ENCODE peak calls at places on chromosomes 2 and 18, in four cellular contexts. K is HepG2, T is SK-N-SH, E is GM12878. H is an unnamed sample.

GRCh38 chr2:189234991-189235390 is 55.4 kb upstream of the COL5A2 start:
- DNase-seq in K (no peak), T (no peak), E (no peak), H (no peak)

GRCh38 chr2:181573140-181573736 is 83.7 kb downstream of the CERKL start:
- DNase-seq in K (peak), T (peak), E (no peak), H (no peak)

GRCh38 chr18:49023938-49024341 is 73.2 kb upstream of the SMAD7 start:
- DNase-seq in K (no peak), T (no peak), E (no peak), H (no peak)

GRCh38 chr18:76699923-76700322 is 122.4 kb upstream of the ZNF236 start:
- DNase-seq in K (no peak), T (no peak), E (no peak), H (no peak)

GRCh38 chr2:7649461-7650228 is 732.4 kb downstream of the RNF144A start:
- DNase-seq in K (no peak), T (no peak), E (no peak), H (no peak)

GRCh38 chr2:6353669-6354068 is 512.0 kb downstream of the CMPK2 start:
- DNase-seq in K (no peak), T (no peak), E (peak), H (no peak)

GRCh38 chr2:85718006-85718391 is 23.8 kb downstream of the GNLY start:
- DNase-seq in K (no peak), T (peak), E (no peak), H (no peak)

GRCh38 chr18:51563401-51563800 is 365.9 kb upstream of the MEX3C start:
- DNase-seq in K (no peak), T (no peak), E (no peak), H (no peak)

GRCh38 chr2:44949329-44950151 is 8.0 kb downstream of the SIX3 start:
- DNase-seq in K (no peak), T (peak), E (no peak), H (no peak)

GRCh38 chr18:61400714-61401113 is 67.5 kb downstream of the CDH20 start:
- DNase-seq in K (no peak), T (no peak), E (no peak), H (no peak)

GRCh38 chr2:204665244-204665643 is 120.0 kb downstream of the PARD3B start:
- DNase-seq in K (peak), T (no peak), E (no peak), H (no peak)

GRCh38 chr2:218622606-218623238 is 15.0 kb downstream of the PLCD4 start:
- DNase-seq in K (no peak), T (no peak), E (no peak), H (no peak)

DNA sequence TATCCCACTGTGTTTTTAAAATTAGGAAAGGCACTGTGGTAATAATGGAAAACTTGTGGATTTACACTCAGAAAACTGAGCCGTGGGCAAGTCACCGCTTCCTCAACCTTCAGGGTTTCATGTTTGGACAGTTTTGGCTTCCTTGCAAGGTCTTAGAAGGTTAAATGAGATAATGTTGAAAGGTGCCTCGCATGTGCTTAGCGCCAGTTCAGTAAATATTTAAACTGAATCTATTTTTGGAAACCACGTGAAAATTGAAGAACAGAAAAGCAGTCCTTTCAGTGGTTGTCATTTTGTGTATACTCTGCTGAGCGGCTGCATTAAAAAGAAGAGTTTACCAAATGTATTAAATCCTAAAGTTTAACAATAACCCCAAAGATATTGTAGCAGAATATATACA is 15.2 kb upstream of the AGAP1 start:
- DNase-seq in K (no peak), T (no peak), E (no peak), H (no peak)
- TF ChIP-seq TCF12 in K (no peak), T (no peak), E (no peak), H (no peak)

DNA sequence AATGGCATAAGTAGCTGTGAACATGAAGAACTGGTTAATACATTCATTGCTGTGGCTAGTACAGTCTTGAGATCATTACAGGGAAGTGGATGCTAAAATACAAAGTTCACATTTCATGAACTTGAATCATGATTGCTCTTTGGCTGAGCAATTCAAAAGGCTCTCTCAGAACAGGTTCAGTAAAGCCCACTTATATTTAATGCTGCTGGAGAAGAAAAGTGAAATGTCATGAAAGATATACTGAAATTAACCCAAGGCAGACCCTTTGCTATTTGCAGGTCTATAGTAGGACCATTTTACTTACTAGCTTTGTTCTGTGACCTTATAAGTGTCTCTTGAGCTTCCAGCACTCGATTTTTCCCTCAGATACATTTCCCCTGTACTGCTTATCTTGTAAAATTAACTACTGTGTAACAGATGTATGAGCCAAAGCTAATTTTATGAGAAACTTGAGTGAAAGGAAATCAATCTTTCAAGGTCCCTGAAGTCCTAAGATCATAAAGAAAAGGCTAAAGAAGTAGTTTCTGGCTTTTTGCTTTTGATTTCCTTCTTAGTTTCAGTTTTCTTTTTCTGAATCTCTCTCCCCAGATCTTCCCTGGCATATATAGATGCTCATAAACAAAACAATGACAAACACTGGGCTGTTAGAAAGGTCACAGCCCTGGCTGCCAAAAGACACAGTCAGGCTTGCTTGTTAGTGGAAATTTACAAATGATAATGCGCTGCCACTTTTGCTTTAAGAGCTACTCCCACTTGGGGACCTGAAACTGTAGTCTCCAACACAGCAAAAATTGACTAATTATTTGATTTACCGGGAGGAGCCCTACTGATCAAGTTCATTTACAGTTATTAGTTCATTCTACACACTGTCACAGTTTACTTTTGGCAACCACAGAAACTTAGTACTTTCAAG is 132.7 kb upstream of the XPO1 start:
- DNase-seq in K (no peak), T (no peak), E (peak), H (no peak)
- TF ChIP-seq TCF12 in K (no peak), T (no peak), E (no peak), H (no peak)

GRCh38 chr18:63844254-63844653 is 43.3 kb upstream of the SERPINB2 start:
- DNase-seq in K (no peak), T (no peak), E (no peak), H (no peak)
- TF ChIP-seq TCF12 in K (no peak), T (no peak), E (no peak), H (no peak)

GRCh38 chr18:10202947-10203346 is 251.5 kb upstream of the APCDD1 start:
- DNase-seq in K (no peak), T (peak), E (no peak), H (no peak)
- TF ChIP-seq TCF12 in K (no peak), T (no peak), E (no peak), H (no peak)

GRCh38 chr2:128422571-128422970 is 103.9 kb upstream of the HS6ST1 start:
- DNase-seq in K (no peak), T (no peak), E (no peak), H (no peak)
- TF ChIP-seq TCF12 in K (no peak), T (no peak), E (no peak), H (no peak)

GRCh38 chr2:165193178-165193777 is 10.6 kb downstream of the SCN3A start:
- DNase-seq in K (no peak), T (no peak), E (peak), H (no peak)

GRCh38 chr2:165202230-165202629 is 1.6 kb downstream of the SCN3A start:
- DNase-seq in K (no peak), T (no peak), E (no peak), H (no peak)

GRCh38 chr2:165197346-165197745 is 6.5 kb downstream of the SCN3A start:
- DNase-seq in K (no peak), T (no peak), E (no peak), H (no peak)

GRCh38 chr2:165196411-165196810 is 7.4 kb downstream of the SCN3A start:
- DNase-seq in K (no peak), T (no peak), E (no peak), H (no peak)

GRCh38 chr2:165198181-165198580 is 5.7 kb downstream of the SCN3A start:
- DNase-seq in K (no peak), T (no peak), E (no peak), H (no peak)
- TF ChIP-seq TCF12 in K (no peak), T (no peak), E (no peak), H (no peak)

GRCh38 chr18:21112543-21113105 is 1.0 kb upstream of the ROCK1 start:
- DNase-seq in K (no peak), T (peak), E (no peak), H (no peak)
- TF ChIP-seq TCF12 in K (no peak), T (no peak), E (no peak), H (no peak)

GRCh38 chr2:10212827-10213226 is 89.9 kb upstream of the HPCAL1 start:
- DNase-seq in K (no peak), T (no peak), E (no peak), H (no peak)
- TF ChIP-seq TCF12 in K (no peak), T (no peak), E (no peak), H (no peak)

GRCh38 chr2:175729049-175729706 is 272.9 kb downstream of the LNPK start:
- DNase-seq in K (no peak), T (no peak), E (no peak), H (no peak)

GRCh38 chr2:175730025-175730424 is 272.0 kb downstream of the LNPK start:
- DNase-seq in K (peak), T (no peak), E (no peak), H (no peak)

GRCh38 chr2:175726213-175726612 is 275.9 kb downstream of the LNPK start:
- DNase-seq in K (no peak), T (no peak), E (no peak), H (no peak)
- TF ChIP-seq TCF12 in K (no peak), T (no peak), E (no peak), H (no peak)

DNA sequence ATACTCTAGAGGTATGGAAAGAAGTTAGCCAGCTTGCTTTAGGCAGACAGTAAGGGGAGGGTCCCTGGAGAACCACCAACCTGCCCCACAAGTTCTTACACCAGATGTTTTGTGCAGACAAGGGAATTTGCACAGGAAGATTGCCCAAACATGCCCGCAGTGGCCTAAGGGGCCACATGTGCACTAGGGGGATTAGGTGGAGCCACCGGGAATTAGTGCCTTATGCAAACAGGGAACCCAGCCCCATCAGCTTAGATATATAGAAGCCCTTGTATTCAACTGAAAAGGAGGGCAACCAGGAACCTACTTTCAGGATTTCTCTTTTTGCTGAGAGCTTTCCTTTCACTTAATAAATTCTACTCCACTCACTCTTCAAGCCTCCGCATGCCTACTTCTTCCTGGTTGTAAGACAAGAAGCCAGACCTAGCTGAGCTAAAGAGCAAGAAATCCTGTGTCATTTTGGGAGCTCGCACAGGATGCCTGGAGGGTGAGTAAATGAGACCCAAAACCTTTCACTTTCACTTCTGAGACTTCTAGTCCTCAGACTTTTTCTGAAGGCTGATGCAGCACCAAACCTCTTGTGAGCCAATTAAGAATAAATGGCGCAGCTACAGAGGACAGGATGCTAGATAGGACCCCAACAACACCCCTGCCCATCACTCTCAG is 146.3 kb downstream of the GCA start:
- DNase-seq in K (peak), T (no peak), E (peak), H (no peak)
- TF ChIP-seq TCF12 in K (no peak), T (no peak), E (no peak), H (no peak)